ENCODE peak calls at places on chromosome 21, in nine cellular contexts. K is GM12865; H is breast epithelium; C is prostate gland; Y is endothelial cell; R is AG10803; B is astrocyte of the spinal cord; V is mesothelial cell of epicardium; D is CD8-positive, alpha-beta T cell. Z is an unnamed sample.

GRCh38 chr21:39681845-39682244 is 63.1 kb upstream of the IGSF5 start:
- DNase-seq in R (peak), K (no peak), B (peak), D (no peak), Y (no peak), C (no peak), V (no peak), H (no peak), Z (no peak)

GRCh38 chr21:16388291-16388690 is 658.5 kb downstream of the USP25 start:
- DNase-seq in K (no peak), R (no peak), D (no peak), Y (no peak), C (no peak), V (no peak), H (no peak), B (no peak), Z (no peak)

GRCh38 chr21:28111151-28111619 is 881.5 kb downstream of the LTN1 start:
- DNase-seq in R (peak), D (no peak), K (no peak), Y (no peak), H (peak), C (no peak), V (no peak), B (peak), Z (no peak)

GRCh38 chr21:18725653-18726052 is 322.1 kb upstream of the TMPRSS15 start:
- DNase-seq in K (no peak), H (no peak), Y (peak), B (no peak), D (no peak), V (no peak), R (no peak), C (no peak), Z (no peak)

GRCh38 chr21:44282370-44282769 is 3.3 kb upstream of the AIRE start:
- DNase-seq in D (no peak), H (no peak), Y (no peak), K (no peak), B (no peak), R (no peak), C (no peak), V (no peak), Z (no peak)

GRCh38 chr21:38229260-38229877 is 27.4 kb upstream of the KCNJ15 start:
- DNase-seq in K (no peak), C (no peak), H (no peak), B (no peak), D (no peak), V (no peak), R (no peak), Y (no peak), Z (no peak)

GRCh38 chr21:22795091-22795490 is 1796.9 kb downstream of the NCAM2 start:
- DNase-seq in R (no peak), K (no peak), D (no peak), B (no peak), Y (no peak), C (no peak), H (no peak), V (no peak), Z (no peak)

GRCh38 chr21:40466893-40467483 is 380.0 kb downstream of the DSCAM start:
- DNase-seq in D (no peak), C (peak), V (no peak), B (peak), H (no peak), R (peak), Y (no peak), K (no peak), Z (no peak)

GRCh38 chr21:19468981-19469715 is 1065.6 kb upstream of the TMPRSS15 start:
- DNase-seq in R (no peak), V (no peak), D (no peak), Y (no peak), H (no peak), K (no peak), B (no peak), C (no peak), Z (no peak)

GRCh38 chr21:16309250-16309971 is 579.6 kb downstream of the USP25 start:
- DNase-seq in B (peak), C (no peak), Y (no peak), V (no peak), K (no peak), D (no peak), R (no peak), H (no peak), Z (no peak)

GRCh38 chr21:45920824-45921600 is 60.6 kb upstream of the COL6A1 start:
- DNase-seq in C (no peak), V (no peak), B (no peak), K (no peak), R (no peak), Y (no peak), D (no peak), H (no peak), Z (no peak)

GRCh38 chr21:25689226-25689625 is 45.5 kb downstream of the ATP5PF start:
- DNase-seq in V (no peak), R (peak), D (no peak), Y (no peak), B (no peak), H (no peak), C (no peak), K (no peak), Z (no peak)

GRCh38 chr21:46431448-46431847 is 27.2 kb upstream of the DIP2A start:
- DNase-seq in V (no peak), D (no peak), H (no peak), C (no peak), R (no peak), K (no peak), B (no peak), Y (no peak), Z (no peak)

GRCh38 chr21:20997308-20997632 is 939 bp upstream of the NCAM2 start:
- DNase-seq in K (no peak), D (no peak), R (no peak), H (no peak), Y (no peak), B (no peak), C (no peak), V (no peak), Z (no peak)

GRCh38 chr21:26909972-26910371 is 56.9 kb downstream of the ADAMTS5 start:
- DNase-seq in C (no peak), V (no peak), B (peak), K (no peak), Y (peak), H (no peak), D (no peak), R (no peak), Z (no peak)

GRCh38 chr21:23452384-23453083 is 2154.7 kb downstream of the MRPL39 start:
- DNase-seq in B (no peak), K (peak), Y (peak), R (no peak), D (no peak), H (no peak), V (no peak), C (no peak), Z (no peak)

GRCh38 chr21:38917045-38917774 is 111.5 kb downstream of the ETS2 start:
- DNase-seq in Y (no peak), K (no peak), D (no peak), B (no peak), H (peak), R (no peak), V (no peak), C (peak), Z (no peak)

GRCh38 chr21:30044447-30045064 is 104.8 kb upstream of the GRIK1 start:
- DNase-seq in R (peak), K (peak), B (peak), H (no peak), D (no peak), Y (peak), V (no peak), C (no peak), Z (no peak)

GRCh38 chr21:43767980-43768867 is 7.9 kb downstream of the CSTB start:
- DNase-seq in B (peak), Y (no peak), R (peak), V (no peak), K (no peak), C (no peak), H (no peak), D (no peak), Z (no peak)

GRCh38 chr21:44837537-44837936 is 19.7 kb upstream of the SUMO3 start:
- DNase-seq in C (no peak), B (no peak), V (no peak), H (no peak), R (no peak), Y (no peak), K (no peak), D (no peak), Z (no peak)

GRCh38 chr21:46420241-46421190 is 38.2 kb upstream of the DIP2A start:
- DNase-seq in C (no peak), B (no peak), R (no peak), K (no peak), D (no peak), H (no peak), V (no peak), Y (no peak), Z (no peak)

GRCh38 chr21:40471103-40471502 is 375.9 kb downstream of the DSCAM start:
- DNase-seq in Y (no peak), H (no peak), K (no peak), D (no peak), C (no peak), R (no peak), B (no peak), V (no peak), Z (no peak)

GRCh38 chr21:16377120-16377658 is 647.4 kb downstream of the USP25 start:
- DNase-seq in K (no peak), B (peak), H (no peak), D (no peak), V (no peak), Y (no peak), C (no peak), R (no peak), Z (no peak)

GRCh38 chr21:43811262-43812105 is 22.1 kb downstream of the RRP1 start:
- DNase-seq in D (no peak), R (no peak), C (no peak), V (no peak), Y (no peak), B (no peak), K (no peak), H (no peak), Z (no peak)

GRCh38 chr21:38506606-38507331 is 8.5 kb upstream of the ERG start:
- DNase-seq in Y (no peak), H (no peak), K (no peak), C (no peak), D (no peak), R (no peak), B (no peak), V (no peak), Z (no peak)

GRCh38 chr21:45022736-45023135 is 51.6 kb upstream of the ADARB1 start:
- DNase-seq in H (no peak), Y (no peak), K (no peak), B (no peak), C (no peak), V (no peak), R (no peak), D (no peak), Z (no peak)

GRCh38 chr21:28798798-28799197 is 193.9 kb downstream of the LTN1 start:
- DNase-seq in B (no peak), C (no peak), R (peak), K (no peak), H (no peak), D (no peak), V (no peak), Y (no peak), Z (no peak)

GRCh38 chr21:45439901-45440461 is 35.0 kb downstream of the COL18A1 start:
- DNase-seq in H (no peak), Y (no peak), R (no peak), C (no peak), K (no peak), D (no peak), V (no peak), B (no peak), Z (no peak)

GRCh38 chr21:31623664-31624063 is 35.8 kb upstream of the SOD1 start:
- DNase-seq in B (no peak), V (no peak), K (peak), Y (no peak), H (no peak), R (no peak), C (no peak), D (no peak), Z (no peak)
- TF ChIP-seq CTCF in B (peak), V (no peak), K (peak), Y (no peak), H (no peak), R (no peak), C (no peak), D (no peak), Z (peak)

GRCh38 chr21:35400233-35400939 is 351.3 kb upstream of the RUNX1 start:
- DNase-seq in C (peak), D (peak), H (peak), B (peak), Y (peak), K (peak), R (peak), V (no peak), Z (no peak)
- TF ChIP-seq CTCF in C (peak), D (peak), H (peak), B (peak), Y (peak), K (peak), R (peak), V (peak), Z (peak)

DNA sequence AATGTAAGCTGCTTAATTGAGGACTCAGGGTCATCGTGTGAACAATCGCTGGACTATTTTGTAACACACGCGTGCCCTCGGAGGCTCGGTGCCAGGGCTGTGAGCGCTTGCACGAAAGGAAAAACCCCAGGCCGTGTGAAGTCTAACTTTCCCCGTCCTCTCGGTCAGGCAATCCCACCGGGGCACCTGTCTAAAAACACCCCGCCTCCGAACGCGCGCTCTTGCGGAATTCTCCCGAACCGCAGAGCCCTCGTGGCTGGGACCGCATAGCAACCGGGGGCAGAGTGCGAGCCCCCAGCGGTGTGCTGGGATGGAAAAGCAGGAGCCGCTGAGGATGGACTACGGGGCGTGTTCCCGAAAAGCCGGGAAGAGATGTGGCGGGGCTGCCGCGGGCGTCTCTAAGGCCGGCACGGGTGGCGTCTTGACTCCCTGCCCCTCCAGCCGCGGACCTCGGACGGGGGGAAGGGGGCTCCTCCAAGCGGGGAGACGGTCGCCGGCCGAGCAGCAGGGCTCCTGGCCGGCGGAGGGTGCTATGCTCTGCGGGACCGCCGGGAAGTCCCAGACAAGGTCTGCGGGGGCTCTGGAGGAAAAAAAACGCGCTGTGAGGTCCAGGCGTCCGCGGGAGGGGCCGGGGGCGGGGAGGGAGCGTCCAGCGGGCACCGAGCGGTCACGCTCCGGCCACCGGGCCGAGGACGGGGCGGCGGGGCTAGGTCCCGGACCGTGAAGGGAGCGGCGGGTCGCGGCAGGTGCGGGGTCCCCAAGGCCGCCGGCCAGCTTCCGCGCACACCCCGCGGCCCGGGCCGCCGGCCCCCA is 936 bp downstream of the ZBTB21 start:
- DNase-seq in R (peak), B (peak), H (peak), C (peak), K (peak), D (peak), V (no peak), Y (peak), Z (no peak)
- TF ChIP-seq CTCF in R (peak), B (peak), H (peak), C (no peak), K (peak), D (no peak), V (no peak), Y (no peak), Z (peak)

DNA sequence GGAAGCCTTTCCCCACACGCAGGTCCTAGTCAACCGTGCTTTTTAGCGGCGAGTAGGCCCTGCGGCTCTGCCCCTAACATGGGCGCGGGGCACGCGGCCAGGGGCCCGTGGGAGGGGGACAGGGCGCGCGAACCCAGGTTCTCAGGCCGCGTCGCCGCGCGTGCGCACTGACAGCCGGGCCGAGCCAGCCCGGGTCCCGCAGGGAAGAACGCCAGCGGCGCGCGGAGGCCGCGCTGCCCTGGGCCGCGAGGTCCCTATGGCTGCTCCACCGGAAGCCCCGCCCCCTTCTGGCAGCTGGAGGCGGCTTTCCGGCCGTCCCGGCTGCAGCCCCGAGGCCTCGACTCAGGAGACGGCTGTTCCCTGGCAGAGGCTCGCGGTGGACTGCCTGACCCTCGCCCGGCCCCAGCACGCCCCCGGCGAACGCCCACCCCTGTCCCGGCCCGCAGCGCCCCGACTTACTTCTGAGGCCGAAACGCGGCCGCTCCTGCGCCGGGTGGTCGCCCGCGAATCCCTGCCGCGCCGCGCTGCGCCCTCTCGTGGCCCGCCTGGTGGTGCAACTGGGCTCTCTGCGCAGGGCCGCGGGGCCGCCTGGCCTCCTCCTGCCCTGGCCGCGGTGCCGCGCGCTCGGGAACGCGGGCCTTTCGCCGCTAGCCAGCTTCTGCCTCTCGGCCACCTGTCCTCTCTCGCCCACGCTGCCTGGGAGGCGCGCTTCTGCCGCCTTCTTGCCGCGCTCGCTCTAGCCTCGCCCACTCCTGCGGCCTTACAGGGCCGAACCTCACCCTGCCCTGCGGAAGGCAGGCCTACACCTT is 16.6 kb upstream of the RIPPLY3 start:
- DNase-seq in R (peak), Y (peak), V (peak), K (peak), D (peak), B (peak), C (peak), H (peak), Z (peak)
- TF ChIP-seq CTCF in R (peak), Y (peak), V (peak), K (peak), D (peak), B (peak), C (peak), H (peak), Z (peak)

GRCh38 chr21:32426592-32427051 is 14.1 kb downstream of the EVA1C start:
- DNase-seq in C (no peak), B (peak), R (peak), V (no peak), H (no peak), K (no peak), Y (no peak), D (no peak), Z (no peak)

GRCh38 chr21:32424674-32425073 is 12.2 kb downstream of the EVA1C start:
- DNase-seq in R (no peak), H (no peak), C (no peak), D (no peak), K (no peak), B (peak), Y (no peak), V (no peak), Z (no peak)

GRCh38 chr21:32427958-32428623 is 15.6 kb downstream of the EVA1C start:
- DNase-seq in B (no peak), Y (no peak), C (no peak), V (no peak), D (no peak), R (no peak), K (no peak), H (no peak), Z (no peak)

GRCh38 chr21:32425628-32426027 is 13.1 kb downstream of the EVA1C start:
- DNase-seq in K (no peak), B (no peak), Y (no peak), H (no peak), D (no peak), V (no peak), C (no peak), R (no peak), Z (no peak)

GRCh38 chr21:32426066-32426465 is 13.6 kb downstream of the EVA1C start:
- DNase-seq in R (no peak), Y (no peak), B (no peak), H (no peak), V (no peak), K (no peak), D (no peak), C (peak), Z (no peak)
- TF ChIP-seq CTCF in R (no peak), Y (no peak), B (no peak), H (no peak), V (no peak), K (no peak), D (no peak), C (no peak), Z (no peak)

Z was measured in type B pancreatic cell.